ENCODE peak calls at places on chromosomes 12 and 14, in eight cellular contexts. One of them, this sample, is unnamed.

GRCh38 chr12:123808167-123808566 is 46.1 kb downstream of the DNAH10 start:
- DNase-seq in left ventricle myocardium inferior: no peak
- DNase-seq in aorta: no peak
- DNase-seq in uterus: no peak
- DNase-seq in HCT116: peak; percentile 6
- DNase-seq in sigmoid colon: no peak
- DNase-seq in left lung: no peak
- DNase-seq in PC-3: peak; percentile 37
- DNase-seq in this sample: no peak

GRCh38 chr14:63747836-63748235 is 20.0 kb upstream of the SGPP1 start:
- DNase-seq in left lung: no peak
- DNase-seq in PC-3: no peak
- DNase-seq in aorta: no peak
- DNase-seq in sigmoid colon: no peak
- DNase-seq in uterus: no peak
- DNase-seq in HCT116: no peak
- DNase-seq in left ventricle myocardium inferior: no peak
- DNase-seq in this sample: no peak

GRCh38 chr14:85702937-85703336 is 173.0 kb downstream of the FLRT2 start:
- DNase-seq in uterus: no peak
- DNase-seq in HCT116: no peak
- DNase-seq in aorta: no peak
- DNase-seq in PC-3: no peak
- DNase-seq in sigmoid colon: no peak
- DNase-seq in left ventricle myocardium inferior: no peak
- DNase-seq in left lung: no peak
- DNase-seq in this sample: no peak

GRCh38 chr14:57390806-57391562 is 598 bp downstream of the NAA30 start:
- DNase-seq in uterus: no peak
- DNase-seq in PC-3: peak; percentile 61
- DNase-seq in sigmoid colon: peak; percentile 67
- DNase-seq in aorta: peak; percentile 56
- DNase-seq in left lung: peak; percentile 89
- DNase-seq in HCT116: no peak
- DNase-seq in left ventricle myocardium inferior: peak; percentile 25
- DNase-seq in this sample: no peak

GRCh38 chr12:66196806-66197205 is 7.8 kb downstream of the IRAK3 start:
- DNase-seq in sigmoid colon: no peak
- DNase-seq in PC-3: no peak
- DNase-seq in aorta: no peak
- DNase-seq in left ventricle myocardium inferior: no peak
- DNase-seq in uterus: no peak
- DNase-seq in left lung: no peak
- DNase-seq in HCT116: no peak
- DNase-seq in this sample: no peak

GRCh38 chr14:32421781-32422180 is 92.7 kb downstream of the AKAP6 start:
- DNase-seq in left ventricle myocardium inferior: no peak
- DNase-seq in uterus: no peak
- DNase-seq in PC-3: no peak
- DNase-seq in left lung: no peak
- DNase-seq in HCT116: no peak
- DNase-seq in sigmoid colon: no peak
- DNase-seq in aorta: no peak
- DNase-seq in this sample: no peak

GRCh38 chr12:89060133-89060532 is 292.2 kb downstream of the DUSP6 start:
- DNase-seq in left ventricle myocardium inferior: no peak
- DNase-seq in PC-3: no peak
- DNase-seq in sigmoid colon: no peak
- DNase-seq in aorta: no peak
- DNase-seq in uterus: no peak
- DNase-seq in left lung: no peak
- DNase-seq in HCT116: no peak
- DNase-seq in this sample: no peak

GRCh38 chr12:570237-570925 is 92.9 kb downstream of the NINJ2 start:
- DNase-seq in HCT116: peak; percentile 76
- DNase-seq in sigmoid colon: peak; percentile 91
- DNase-seq in left ventricle myocardium inferior: peak; percentile 81
- DNase-seq in uterus: peak; percentile 80
- DNase-seq in left lung: peak; percentile 88
- DNase-seq in PC-3: peak; percentile 81
- DNase-seq in aorta: peak; percentile 91
- DNase-seq in this sample: peak; percentile 46

GRCh38 chr14:28754209-28754985 is 12.2 kb upstream of the FOXG1 start:
- DNase-seq in aorta: no peak
- DNase-seq in uterus: no peak
- DNase-seq in left ventricle myocardium inferior: no peak
- DNase-seq in sigmoid colon: no peak
- DNase-seq in HCT116: no peak
- DNase-seq in left lung: no peak
- DNase-seq in PC-3: peak; percentile 78
- DNase-seq in this sample: peak; percentile 12

GRCh38 chr12:94628369-94628768 is 22.0 kb downstream of the TMCC3 start:
- DNase-seq in left lung: no peak
- DNase-seq in aorta: no peak
- DNase-seq in PC-3: no peak
- DNase-seq in left ventricle myocardium inferior: no peak
- DNase-seq in uterus: no peak
- DNase-seq in sigmoid colon: no peak
- DNase-seq in HCT116: no peak
- DNase-seq in this sample: no peak

GRCh38 chr12:128911861-128912260 is 58.6 kb downstream of the GLT1D1 start:
- DNase-seq in aorta: no peak
- DNase-seq in HCT116: no peak
- DNase-seq in left ventricle myocardium inferior: no peak
- DNase-seq in PC-3: no peak
- DNase-seq in sigmoid colon: no peak
- DNase-seq in uterus: no peak
- DNase-seq in left lung: no peak
- DNase-seq in this sample: no peak

GRCh38 chr14:71165121-71165574 is 257.9 kb downstream of the PCNX1 start:
- DNase-seq in uterus: no peak
- DNase-seq in left lung: no peak
- DNase-seq in PC-3: no peak
- DNase-seq in HCT116: no peak
- DNase-seq in sigmoid colon: no peak
- DNase-seq in aorta: no peak
- DNase-seq in left ventricle myocardium inferior: no peak
- DNase-seq in this sample: no peak

GRCh38 chr12:53575502-53576264 is 50.5 kb downstream of the ATF7 start:
- DNase-seq in PC-3: peak; percentile 88
- DNase-seq in left ventricle myocardium inferior: no peak
- DNase-seq in aorta: no peak
- DNase-seq in left lung: no peak
- DNase-seq in HCT116: no peak
- DNase-seq in sigmoid colon: no peak
- DNase-seq in uterus: no peak
- DNase-seq in this sample: no peak

GRCh38 chr12:81502912-81503695 is 256.0 kb downstream of the PPFIA2 start:
- DNase-seq in uterus: no peak
- DNase-seq in aorta: no peak
- DNase-seq in left ventricle myocardium inferior: no peak
- DNase-seq in HCT116: no peak
- DNase-seq in left lung: no peak
- DNase-seq in PC-3: peak; percentile 20
- DNase-seq in sigmoid colon: no peak
- DNase-seq in this sample: no peak

GRCh38 chr12:91662021-91662420 is 479.4 kb upstream of the DCN start:
- DNase-seq in left lung: no peak
- DNase-seq in sigmoid colon: no peak
- DNase-seq in PC-3: no peak
- DNase-seq in aorta: no peak
- DNase-seq in HCT116: no peak
- DNase-seq in left ventricle myocardium inferior: no peak
- DNase-seq in uterus: no peak
- DNase-seq in this sample: no peak

GRCh38 chr12:88578274-88578673 is 2.0 kb downstream of the KITLG start:
- DNase-seq in aorta: no peak
- DNase-seq in PC-3: peak; percentile 58
- DNase-seq in left lung: no peak
- DNase-seq in sigmoid colon: no peak
- DNase-seq in left ventricle myocardium inferior: no peak
- DNase-seq in HCT116: no peak
- DNase-seq in uterus: no peak
- DNase-seq in this sample: no peak

GRCh38 chr12:86697916-86698315 is 441.7 kb upstream of the MGAT4C start:
- DNase-seq in PC-3: no peak
- DNase-seq in HCT116: no peak
- DNase-seq in left lung: no peak
- DNase-seq in uterus: no peak
- DNase-seq in sigmoid colon: no peak
- DNase-seq in left ventricle myocardium inferior: no peak
- DNase-seq in aorta: no peak
- DNase-seq in this sample: no peak

DNA sequence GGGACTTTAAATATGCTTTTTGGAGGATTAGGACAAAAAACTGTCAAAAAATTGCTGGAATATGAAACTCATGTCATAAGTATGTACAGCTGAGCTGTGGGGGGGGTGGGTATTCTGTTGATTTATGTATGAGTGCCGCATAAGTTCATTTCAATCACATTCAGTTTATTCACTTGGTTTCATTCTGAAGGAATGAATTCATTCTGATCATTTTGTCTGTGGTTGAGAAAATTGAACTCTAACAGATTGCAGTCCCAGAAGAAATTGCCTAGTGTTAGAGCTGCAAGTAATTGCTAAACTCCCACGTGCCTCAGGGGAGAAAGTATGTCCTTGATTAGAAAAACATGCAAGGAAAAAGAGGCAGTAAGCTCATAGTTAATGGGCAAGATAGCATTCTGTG is 442.4 kb upstream of the MGAT4C start:
- DNase-seq in HCT116: no peak
- DNase-seq in uterus: no peak
- DNase-seq in left ventricle myocardium inferior: no peak
- DNase-seq in left lung: no peak
- DNase-seq in aorta: no peak
- DNase-seq in sigmoid colon: no peak
- DNase-seq in PC-3: no peak
- DNase-seq in this sample: no peak
- H3K27ac ChIP-seq in HCT116: no peak overlapping the region
- H3K27ac ChIP-seq in uterus: no peak overlapping the region
- H3K27ac ChIP-seq in left ventricle myocardium inferior: no peak overlapping the region
- H3K27ac ChIP-seq in left lung: no peak overlapping the region
- H3K27ac ChIP-seq in aorta: no peak overlapping the region
- H3K27ac ChIP-seq in sigmoid colon: no peak overlapping the region
- H3K27ac ChIP-seq in PC-3: no peak overlapping the region
- H3K27ac ChIP-seq in this sample: no peak overlapping the region

GRCh38 chr14:55388160-55388559 is 23.5 kb downstream of the ATG14 start:
- DNase-seq in left ventricle myocardium inferior: no peak
- DNase-seq in sigmoid colon: no peak
- DNase-seq in HCT116: no peak
- DNase-seq in aorta: no peak
- DNase-seq in uterus: no peak
- DNase-seq in left lung: no peak
- DNase-seq in PC-3: peak; percentile 92
- DNase-seq in this sample: no peak

GRCh38 chr14:55383541-55384140 is 28.0 kb downstream of the ATG14 start:
- DNase-seq in aorta: no peak
- DNase-seq in HCT116: no peak
- DNase-seq in left lung: no peak
- DNase-seq in uterus: no peak
- DNase-seq in left ventricle myocardium inferior: no peak
- DNase-seq in PC-3: no peak
- DNase-seq in sigmoid colon: no peak
- DNase-seq in this sample: no peak

GRCh38 chr14:55384536-55384935 is 27.1 kb downstream of the ATG14 start:
- DNase-seq in HCT116: no peak
- DNase-seq in sigmoid colon: no peak
- DNase-seq in PC-3: no peak
- DNase-seq in left ventricle myocardium inferior: no peak
- DNase-seq in uterus: no peak
- DNase-seq in left lung: no peak
- DNase-seq in aorta: no peak
- DNase-seq in this sample: no peak

GRCh38 chr14:55389330-55389729 is 22.3 kb downstream of the ATG14 start:
- DNase-seq in left ventricle myocardium inferior: no peak
- DNase-seq in PC-3: peak; percentile 79
- DNase-seq in HCT116: no peak
- DNase-seq in left lung: no peak
- DNase-seq in sigmoid colon: no peak
- DNase-seq in aorta: no peak
- DNase-seq in uterus: no peak
- DNase-seq in this sample: no peak

GRCh38 chr14:55386037-55386798 is 25.4 kb downstream of the ATG14 start:
- DNase-seq in sigmoid colon: no peak
- DNase-seq in left lung: no peak
- DNase-seq in PC-3: no peak
- DNase-seq in aorta: no peak
- DNase-seq in uterus: no peak
- DNase-seq in left ventricle myocardium inferior: no peak
- DNase-seq in HCT116: no peak
- DNase-seq in this sample: no peak
- H3K27ac ChIP-seq in sigmoid colon: no peak overlapping the region
- H3K27ac ChIP-seq in left lung: no peak overlapping the region
- H3K27ac ChIP-seq in PC-3: peak overlapping the region; percentile 79
- H3K27ac ChIP-seq in aorta: no peak overlapping the region
- H3K27ac ChIP-seq in uterus: no peak overlapping the region
- H3K27ac ChIP-seq in left ventricle myocardium inferior: peak overlapping the region; percentile 75
- H3K27ac ChIP-seq in HCT116: no peak overlapping the region
- H3K27ac ChIP-seq in this sample: no peak overlapping the region

GRCh38 chr12:50638482-50638880 is 125.4 kb upstream of the ATF1 start:
- DNase-seq in HCT116: no peak
- DNase-seq in aorta: no peak
- DNase-seq in sigmoid colon: no peak
- DNase-seq in left ventricle myocardium inferior: no peak
- DNase-seq in PC-3: no peak
- DNase-seq in left lung: no peak
- DNase-seq in uterus: no peak
- DNase-seq in this sample: no peak

GRCh38 chr12:50640321-50640939 is 123.5 kb upstream of the ATF1 start:
- DNase-seq in left lung: no peak
- DNase-seq in PC-3: no peak
- DNase-seq in sigmoid colon: no peak
- DNase-seq in aorta: no peak
- DNase-seq in uterus: no peak
- DNase-seq in HCT116: no peak
- DNase-seq in left ventricle myocardium inferior: no peak
- DNase-seq in this sample: no peak

GRCh38 chr12:50641566-50641965 is 122.3 kb upstream of the ATF1 start:
- DNase-seq in HCT116: no peak
- DNase-seq in uterus: no peak
- DNase-seq in aorta: no peak
- DNase-seq in left ventricle myocardium inferior: no peak
- DNase-seq in left lung: no peak
- DNase-seq in sigmoid colon: no peak
- DNase-seq in PC-3: no peak
- DNase-seq in this sample: no peak

GRCh38 chr12:50637870-50638481 is 125.9 kb upstream of the ATF1 start:
- DNase-seq in left ventricle myocardium inferior: no peak
- DNase-seq in sigmoid colon: no peak
- DNase-seq in uterus: no peak
- DNase-seq in aorta: no peak
- DNase-seq in HCT116: no peak
- DNase-seq in PC-3: peak; percentile 73
- DNase-seq in left lung: no peak
- DNase-seq in this sample: no peak

GRCh38 chr12:50639721-50640120 is 124.2 kb upstream of the ATF1 start:
- DNase-seq in uterus: no peak
- DNase-seq in HCT116: no peak
- DNase-seq in PC-3: peak; percentile 82
- DNase-seq in aorta: no peak
- DNase-seq in left ventricle myocardium inferior: no peak
- DNase-seq in left lung: no peak
- DNase-seq in sigmoid colon: no peak
- DNase-seq in this sample: no peak
- H3K27ac ChIP-seq in uterus: no peak overlapping the region
- H3K27ac ChIP-seq in HCT116: no peak overlapping the region
- H3K27ac ChIP-seq in PC-3: peak overlapping the region; percentile 78
- H3K27ac ChIP-seq in aorta: no peak overlapping the region
- H3K27ac ChIP-seq in left ventricle myocardium inferior: no peak overlapping the region
- H3K27ac ChIP-seq in left lung: no peak overlapping the region
- H3K27ac ChIP-seq in sigmoid colon: no peak overlapping the region
- H3K27ac ChIP-seq in this sample: no peak overlapping the region

GRCh38 chr14:47691829-47692228 is 16.4 kb upstream of the MDGA2 start:
- DNase-seq in left ventricle myocardium inferior: no peak
- DNase-seq in HCT116: no peak
- DNase-seq in PC-3: no peak
- DNase-seq in left lung: no peak
- DNase-seq in uterus: no peak
- DNase-seq in sigmoid colon: no peak
- DNase-seq in aorta: no peak
- DNase-seq in this sample: no peak
- H3K27ac ChIP-seq in left ventricle myocardium inferior: no peak overlapping the region
- H3K27ac ChIP-seq in HCT116: no peak overlapping the region
- H3K27ac ChIP-seq in PC-3: no peak overlapping the region
- H3K27ac ChIP-seq in left lung: no peak overlapping the region
- H3K27ac ChIP-seq in uterus: no peak overlapping the region
- H3K27ac ChIP-seq in sigmoid colon: no peak overlapping the region
- H3K27ac ChIP-seq in aorta: no peak overlapping the region
- H3K27ac ChIP-seq in this sample: no peak overlapping the region

This sample was measured in Panc1.